ENCODE peak calls at places on chromosomes 2 and 18, in five cellular contexts. J, K, R, U and L are unnamed samples.

GRCh38 chr2:9211496-9211895 is 4.9 kb downstream of the ASAP2 start:
- DNase-seq in J (no peak), K (no peak), R (peak; percentile 66), U (no peak), L (no peak)

GRCh38 chr2:135797497-135798274 is 39.3 kb downstream of the LCT start:
- DNase-seq in J (no peak), K (peak; percentile 64), R (peak; percentile 58), U (peak; percentile 70), L (peak; percentile 36)

GRCh38 chr2:111199840-111200239 is 79.1 kb downstream of the BCL2L11 start:
- DNase-seq in J (no peak), K (no peak), R (no peak), U (no peak), L (no peak)

GRCh38 chr18:79851981-79852380 is 54.2 kb downstream of the KCNG2 start:
- DNase-seq in J (no peak), K (no peak), R (no peak), U (peak; percentile 28), L (no peak)

GRCh38 chr2:223101340-223102039 is 49.5 kb downstream of the KCNE4 start:
- DNase-seq in J (peak; percentile 60), K (no peak), R (no peak), U (no peak), L (no peak)

GRCh38 chr18:79640875-79641274 is 38.7 kb upstream of the CTDP1 start:
- DNase-seq in J (no peak), K (no peak), R (no peak), U (peak; percentile 24), L (no peak)

GRCh38 chr2:88159955-88160415 is 10.2 kb upstream of the THNSL2 start:
- DNase-seq in J (peak; percentile 52), K (peak; percentile 72), R (no peak), U (peak; percentile 80), L (peak; percentile 37)

GRCh38 chr18:433960-434359 is 66.5 kb downstream of the COLEC12 start:
- DNase-seq in J (no peak), K (no peak), R (no peak), U (no peak), L (no peak)

GRCh38 chr18:111292-112014 is 46.9 kb upstream of the USP14 start:
- DNase-seq in J (no peak), K (no peak), R (peak; percentile 51), U (peak; percentile 60), L (no peak)